ENCODE peak calls at places on chromosomes 7 and 10, in eight cellular contexts. One of them, this sample, is unnamed.

GRCh38 chr7:102426268-102427031 is 6.9 kb upstream of the ORAI2 start:
- DNase-seq in anterior cingulate cortex: no peak
- DNase-seq in frontal cortex: no peak
- DNase-seq in memory B cell: peak; percentile 63
- DNase-seq in IMR-90: no peak
- DNase-seq in LoVo: no peak
- DNase-seq in fibroblast of mammary gland: no peak
- DNase-seq in stimulated activated naive CD4-positive, alpha-beta T cell: peak; percentile 81
- DNase-seq in this sample: no peak

GRCh38 chr7:39703143-39703542 is 79.8 kb downstream of the RALA start:
- DNase-seq in anterior cingulate cortex: no peak
- DNase-seq in frontal cortex: no peak
- DNase-seq in memory B cell: no peak
- DNase-seq in IMR-90: peak; percentile 27
- DNase-seq in LoVo: no peak
- DNase-seq in fibroblast of mammary gland: peak; percentile 78
- DNase-seq in stimulated activated naive CD4-positive, alpha-beta T cell: no peak
- DNase-seq in this sample: no peak

GRCh38 chr7:131629203-131629871 is 72.9 kb upstream of the PODXL start:
- DNase-seq in anterior cingulate cortex: no peak
- DNase-seq in frontal cortex: no peak
- DNase-seq in memory B cell: no peak
- DNase-seq in IMR-90: peak; percentile 66
- DNase-seq in LoVo: no peak
- DNase-seq in fibroblast of mammary gland: peak; percentile 51
- DNase-seq in stimulated activated naive CD4-positive, alpha-beta T cell: no peak
- DNase-seq in this sample: peak; percentile 54

GRCh38 chr7:107450970-107451369 is 18.9 kb upstream of the GPR22 start:
- DNase-seq in anterior cingulate cortex: no peak
- DNase-seq in frontal cortex: no peak
- DNase-seq in memory B cell: no peak
- DNase-seq in IMR-90: no peak
- DNase-seq in LoVo: no peak
- DNase-seq in fibroblast of mammary gland: peak; percentile 51
- DNase-seq in stimulated activated naive CD4-positive, alpha-beta T cell: no peak
- DNase-seq in this sample: no peak

GRCh38 chr10:50807851-50808776 is 68.4 kb downstream of the ASAH2B start:
- DNase-seq in anterior cingulate cortex: no peak
- DNase-seq in frontal cortex: no peak
- DNase-seq in memory B cell: no peak
- DNase-seq in IMR-90: peak; percentile 16
- DNase-seq in LoVo: no peak
- DNase-seq in fibroblast of mammary gland: peak; percentile 9
- DNase-seq in stimulated activated naive CD4-positive, alpha-beta T cell: no peak
- DNase-seq in this sample: no peak

GRCh38 chr10:133458710-133459453 is 5.1 kb downstream of the SCART1 start:
- DNase-seq in anterior cingulate cortex: no peak
- DNase-seq in frontal cortex: no peak
- DNase-seq in memory B cell: no peak
- DNase-seq in IMR-90: peak; percentile 8
- DNase-seq in LoVo: no peak
- DNase-seq in fibroblast of mammary gland: no peak
- DNase-seq in stimulated activated naive CD4-positive, alpha-beta T cell: no peak
- DNase-seq in this sample: no peak

GRCh38 chr7:114415054-114415997 is 711 bp downstream of the FOXP2 start:
- DNase-seq in anterior cingulate cortex: no peak
- DNase-seq in frontal cortex: no peak
- DNase-seq in memory B cell: no peak
- DNase-seq in IMR-90: no peak
- DNase-seq in LoVo: no peak
- DNase-seq in fibroblast of mammary gland: peak; percentile 6
- DNase-seq in stimulated activated naive CD4-positive, alpha-beta T cell: no peak
- DNase-seq in this sample: no peak

GRCh38 chr10:91635401-91636400 is 2.8 kb upstream of the PPP1R3C start:
- DNase-seq in anterior cingulate cortex: peak; percentile 5
- DNase-seq in frontal cortex: peak; percentile 50
- DNase-seq in memory B cell: peak; percentile 19
- DNase-seq in IMR-90: peak; percentile 81
- DNase-seq in LoVo: peak; percentile 66
- DNase-seq in fibroblast of mammary gland: peak; percentile 86
- DNase-seq in stimulated activated naive CD4-positive, alpha-beta T cell: peak; percentile 41
- DNase-seq in this sample: peak; percentile 85

GRCh38 chr7:116524609-116525297 is at the start of gene CAV1:
- DNase-seq in anterior cingulate cortex: peak; percentile 41
- DNase-seq in frontal cortex: peak; percentile 60
- DNase-seq in memory B cell: peak; percentile 50
- DNase-seq in IMR-90: peak; percentile 92
- DNase-seq in LoVo: peak; percentile 92
- DNase-seq in fibroblast of mammary gland: peak; percentile 96
- DNase-seq in stimulated activated naive CD4-positive, alpha-beta T cell: peak; percentile 23
- DNase-seq in this sample: peak; percentile 98

GRCh38 chr7:45236666-45237065 is 79.1 kb downstream of the RAMP3 start:
- DNase-seq in anterior cingulate cortex: no peak
- DNase-seq in frontal cortex: no peak
- DNase-seq in memory B cell: no peak
- DNase-seq in IMR-90: peak; percentile 39
- DNase-seq in LoVo: no peak
- DNase-seq in fibroblast of mammary gland: peak; percentile 71
- DNase-seq in stimulated activated naive CD4-positive, alpha-beta T cell: no peak
- DNase-seq in this sample: no peak

GRCh38 chr10:92208736-92209135 is 82.1 kb downstream of the CPEB3 start:
- DNase-seq in anterior cingulate cortex: no peak
- DNase-seq in frontal cortex: no peak
- DNase-seq in memory B cell: no peak
- DNase-seq in IMR-90: peak; percentile 27
- DNase-seq in LoVo: no peak
- DNase-seq in fibroblast of mammary gland: peak; percentile 54
- DNase-seq in stimulated activated naive CD4-positive, alpha-beta T cell: no peak
- DNase-seq in this sample: peak; percentile 13

GRCh38 chr7:44740040-44740439 is 8.6 kb upstream of the ZMIZ2 start:
- DNase-seq in anterior cingulate cortex: no peak
- DNase-seq in frontal cortex: no peak
- DNase-seq in memory B cell: no peak
- DNase-seq in IMR-90: no peak
- DNase-seq in LoVo: no peak
- DNase-seq in fibroblast of mammary gland: no peak
- DNase-seq in stimulated activated naive CD4-positive, alpha-beta T cell: no peak
- DNase-seq in this sample: no peak

GRCh38 chr10:91576096-91576545 is 56.8 kb downstream of the PPP1R3C start:
- DNase-seq in anterior cingulate cortex: no peak
- DNase-seq in frontal cortex: no peak
- DNase-seq in memory B cell: no peak
- DNase-seq in IMR-90: peak; percentile 31
- DNase-seq in LoVo: no peak
- DNase-seq in fibroblast of mammary gland: no peak
- DNase-seq in stimulated activated naive CD4-positive, alpha-beta T cell: no peak
- DNase-seq in this sample: peak; percentile 62

GRCh38 chr10:128367807-128368206 is 241.6 kb upstream of the MKI67 start:
- DNase-seq in anterior cingulate cortex: no peak
- DNase-seq in frontal cortex: no peak
- DNase-seq in memory B cell: no peak
- DNase-seq in IMR-90: no peak
- DNase-seq in LoVo: no peak
- DNase-seq in fibroblast of mammary gland: no peak
- DNase-seq in stimulated activated naive CD4-positive, alpha-beta T cell: no peak
- DNase-seq in this sample: no peak

GRCh38 chr10:11180228-11180627 is 162.6 kb downstream of the CELF2 start:
- DNase-seq in anterior cingulate cortex: no peak
- DNase-seq in frontal cortex: no peak
- DNase-seq in memory B cell: no peak
- DNase-seq in IMR-90: no peak
- DNase-seq in LoVo: no peak
- DNase-seq in fibroblast of mammary gland: no peak
- DNase-seq in stimulated activated naive CD4-positive, alpha-beta T cell: peak; percentile 50
- DNase-seq in this sample: no peak

GRCh38 chr7:135562720-135563119 is 5.0 kb downstream of the NUP205 start:
- DNase-seq in anterior cingulate cortex: no peak
- DNase-seq in frontal cortex: no peak
- DNase-seq in memory B cell: no peak
- DNase-seq in IMR-90: no peak
- DNase-seq in LoVo: no peak
- DNase-seq in fibroblast of mammary gland: no peak
- DNase-seq in stimulated activated naive CD4-positive, alpha-beta T cell: no peak
- DNase-seq in this sample: peak; percentile 36

GRCh38 chr10:104589871-104590270 is 51.2 kb upstream of the SORCS3 start:
- DNase-seq in anterior cingulate cortex: no peak
- DNase-seq in frontal cortex: no peak
- DNase-seq in memory B cell: no peak
- DNase-seq in IMR-90: peak; percentile 24
- DNase-seq in LoVo: peak; percentile 32
- DNase-seq in fibroblast of mammary gland: peak; percentile 69
- DNase-seq in stimulated activated naive CD4-positive, alpha-beta T cell: no peak
- DNase-seq in this sample: peak; percentile 86

GRCh38 chr7:106986450-106986977 is 58.0 kb upstream of the PRKAR2B start:
- DNase-seq in anterior cingulate cortex: no peak
- DNase-seq in frontal cortex: no peak
- DNase-seq in memory B cell: no peak
- DNase-seq in IMR-90: no peak
- DNase-seq in LoVo: no peak
- DNase-seq in fibroblast of mammary gland: no peak
- DNase-seq in stimulated activated naive CD4-positive, alpha-beta T cell: no peak
- DNase-seq in this sample: no peak

GRCh38 chr7:80481196-80481884 is 30.5 kb downstream of the GNAT3 start:
- DNase-seq in anterior cingulate cortex: no peak
- DNase-seq in frontal cortex: no peak
- DNase-seq in memory B cell: no peak
- DNase-seq in IMR-90: no peak
- DNase-seq in LoVo: peak; percentile 82
- DNase-seq in fibroblast of mammary gland: no peak
- DNase-seq in stimulated activated naive CD4-positive, alpha-beta T cell: no peak
- DNase-seq in this sample: peak; percentile 87

GRCh38 chr10:12961416-12961815 is 40.1 kb downstream of the CCDC3 start:
- DNase-seq in anterior cingulate cortex: no peak
- DNase-seq in frontal cortex: no peak
- DNase-seq in memory B cell: no peak
- DNase-seq in IMR-90: no peak
- DNase-seq in LoVo: no peak
- DNase-seq in fibroblast of mammary gland: no peak
- DNase-seq in stimulated activated naive CD4-positive, alpha-beta T cell: no peak
- DNase-seq in this sample: no peak

GRCh38 chr10:86169066-86169465 is 197.5 kb downstream of the GRID1 start:
- DNase-seq in anterior cingulate cortex: no peak
- DNase-seq in frontal cortex: no peak
- DNase-seq in memory B cell: no peak
- DNase-seq in IMR-90: no peak
- DNase-seq in LoVo: no peak
- DNase-seq in fibroblast of mammary gland: no peak
- DNase-seq in stimulated activated naive CD4-positive, alpha-beta T cell: no peak
- DNase-seq in this sample: no peak

GRCh38 chr7:22563621-22564241 is 63.7 kb upstream of the STEAP1B start:
- DNase-seq in anterior cingulate cortex: no peak
- DNase-seq in frontal cortex: no peak
- DNase-seq in memory B cell: no peak
- DNase-seq in IMR-90: peak; percentile 12
- DNase-seq in LoVo: no peak
- DNase-seq in fibroblast of mammary gland: no peak
- DNase-seq in stimulated activated naive CD4-positive, alpha-beta T cell: no peak
- DNase-seq in this sample: no peak

GRCh38 chr7:2168612-2169312 is 64.0 kb downstream of the MAD1L1 start:
- DNase-seq in anterior cingulate cortex: no peak
- DNase-seq in frontal cortex: no peak
- DNase-seq in memory B cell: no peak
- DNase-seq in IMR-90: no peak
- DNase-seq in LoVo: no peak
- DNase-seq in fibroblast of mammary gland: no peak
- DNase-seq in stimulated activated naive CD4-positive, alpha-beta T cell: no peak
- DNase-seq in this sample: peak; percentile 26

GRCh38 chr7:98418636-98419315 is 17.9 kb upstream of the BAIAP2L1 start:
- DNase-seq in anterior cingulate cortex: no peak
- DNase-seq in frontal cortex: no peak
- DNase-seq in memory B cell: no peak
- DNase-seq in IMR-90: peak; percentile 98
- DNase-seq in LoVo: peak; percentile 99
- DNase-seq in fibroblast of mammary gland: peak; percentile 98
- DNase-seq in stimulated activated naive CD4-positive, alpha-beta T cell: no peak
- DNase-seq in this sample: peak; percentile 99